ENCODE peak calls at places on chromosomes 3 and 15, in eight cellular contexts. L, A, N, W, Y, J, M and F are unnamed samples.

GRCh38 chr3:30186741-30187219 is 419.6 kb upstream of the TGFBR2 start:
- DNase-seq in L (no peak), J (no peak), W (no peak), A (no peak), M (no peak), Y (no peak), N (no peak), F (no peak)

GRCh38 chr15:65028921-65029735 is at the start of gene MTFMT:
- DNase-seq in A (peak), Y (peak), N (peak), W (peak), J (peak), M (peak), L (peak), F (peak)

GRCh38 chr15:69991493-69991892 is 106.2 kb downstream of the TLE3 start:
- DNase-seq in J (no peak), N (no peak), Y (no peak), A (no peak), L (no peak), M (no peak), W (no peak), F (no peak)

GRCh38 chr15:53837263-53837662 is 77.8 kb upstream of the WDR72 start:
- DNase-seq in M (no peak), A (no peak), J (no peak), N (no peak), Y (no peak), W (peak), L (no peak), F (no peak)

GRCh38 chr3:58868101-58868779 is 181.6 kb downstream of the CFAP20DC start:
- DNase-seq in A (no peak), W (no peak), Y (no peak), N (no peak), J (no peak), L (no peak), M (no peak), F (no peak)

GRCh38 chr15:38207591-38207990 is 45.0 kb upstream of the SPRED1 start:
- DNase-seq in L (no peak), A (no peak), N (no peak), M (no peak), Y (no peak), W (no peak), J (no peak), F (no peak)

GRCh38 chr3:153927107-153927506 is 194.1 kb upstream of the ARHGEF26 start:
- DNase-seq in Y (peak), M (no peak), W (no peak), J (no peak), N (no peak), L (no peak), A (no peak), F (no peak)

GRCh38 chr3:71616571-71617021 is 33.1 kb upstream of the FOXP1 start:
- DNase-seq in A (no peak), J (peak), M (no peak), N (no peak), W (no peak), Y (no peak), L (no peak), F (no peak)

GRCh38 chr3:170007031-170007663 is 30.6 kb upstream of the GPR160 start:
- DNase-seq in A (no peak), L (peak), M (no peak), N (no peak), Y (no peak), J (no peak), W (no peak), F (no peak)